ENCODE peak calls at places on chromosomes 13 and 19, in eight cellular contexts. K is transverse colon, R is suprapubic skin, X is upper lobe of left lung, V is stomach, M is K562, E is HepG2, D is SK-N-SH. H is an unnamed sample.
A peak's percentile ranks its signal among the peaks of the same experiment; 100 is the strongest.

GRCh38 chr13:77698211-77699058 is 948 bp downstream of the SLAIN1 start:
- DNase-seq in D (peak; percentile 72), V (peak; percentile 46), E (no peak), M (peak; percentile 1), X (peak; percentile 89), R (no peak), K (peak; percentile 44), H (peak; percentile 62)

GRCh38 chr13:51645154-51645650 is 60.9 kb downstream of the WDFY2 start:
- DNase-seq in V (no peak), R (no peak), D (no peak), E (no peak), M (no peak), K (no peak), X (no peak), H (no peak)

GRCh38 chr19:485583-486236 is 10.6 kb upstream of the MADCAM1 start:
- DNase-seq in E (peak; percentile 88), D (peak; percentile 12), K (no peak), X (peak; percentile 76), M (no peak), V (no peak), R (peak; percentile 90), H (peak; percentile 94)

GRCh38 chr19:10986301-10987127 is 25.7 kb downstream of the SMARCA4 start:
- DNase-seq in V (no peak), X (peak; percentile 67), R (no peak), D (no peak), M (no peak), E (no peak), K (no peak), H (no peak)

GRCh38 chr13:102777716-102778115 is 4.1 kb upstream of the TEX30 start:
- DNase-seq in M (no peak), E (no peak), V (no peak), K (no peak), D (no peak), X (no peak), R (no peak), H (no peak)

GRCh38 chr13:44810067-44810840 is 179.0 kb downstream of the NUFIP1 start:
- DNase-seq in E (no peak), X (no peak), D (peak; percentile 26), K (peak; percentile 46), V (peak; percentile 31), M (no peak), R (no peak), H (no peak)

GRCh38 chr19:43311256-43311655 is 41.9 kb upstream of the PSG9 start:
- DNase-seq in D (no peak), M (no peak), K (no peak), V (no peak), X (no peak), R (no peak), E (no peak), H (no peak)

GRCh38 chr19:2503521-2504109 is 27.7 kb downstream of the GADD45B start:
- DNase-seq in R (no peak), D (no peak), X (no peak), K (no peak), E (no peak), V (no peak), M (peak; percentile 50), H (no peak)

GRCh38 chr19:1780272-1780957 is 27.1 kb downstream of the ONECUT3 start:
- DNase-seq in X (no peak), K (no peak), E (peak; percentile 33), V (no peak), M (peak; percentile 53), D (peak; percentile 55), R (no peak), H (no peak)

GRCh38 chr19:52270266-52270885 is 989 bp downstream of the ZNF766 start:
- DNase-seq in K (peak; percentile 12), R (peak; percentile 67), D (peak; percentile 64), V (no peak), M (peak; percentile 9), E (no peak), X (no peak), H (no peak)

GRCh38 chr19:16001481-16002312 is 52.9 kb downstream of the OR10H4 start:
- DNase-seq in D (no peak), E (peak; percentile 33), K (peak; percentile 21), X (no peak), V (no peak), M (no peak), R (no peak), H (no peak)

GRCh38 chr19:35986664-35987570 is 8.1 kb upstream of the SDHAF1 start:
- DNase-seq in R (no peak), E (no peak), K (peak; percentile 57), X (peak; percentile 87), M (no peak), V (no peak), D (peak; percentile 90), H (no peak)

GRCh38 chr13:93547886-93548285 is 321.3 kb downstream of the GPC6 start:
- DNase-seq in V (no peak), M (no peak), X (no peak), E (no peak), R (no peak), K (no peak), D (no peak), H (no peak)

GRCh38 chr19:17579523-17580244 is 24.2 kb downstream of the COLGALT1 start:
- DNase-seq in K (peak; percentile 78), E (no peak), X (peak; percentile 88), V (no peak), R (no peak), M (peak; percentile 91), D (peak; percentile 92), H (no peak)

GRCh38 chr19:27794444-27795042 is 1418.4 kb downstream of the UQCRFS1 start:
- DNase-seq in D (no peak), E (peak; percentile 16), R (no peak), M (peak; percentile 24), V (no peak), K (no peak), X (peak; percentile 61), H (no peak)

GRCh38 chr19:29591670-29592069 is 14.4 kb upstream of the POP4 start:
- DNase-seq in E (no peak), V (no peak), X (no peak), D (no peak), R (no peak), K (no peak), M (no peak), H (no peak)

GRCh38 chr13:27977476-27978300 is 8.6 kb upstream of the CDX2 start:
- DNase-seq in V (no peak), D (no peak), M (no peak), R (no peak), E (no peak), X (no peak), K (no peak), H (no peak)

GRCh38 chr19:46639356-46640061 is 3.5 kb upstream of the GNG8 start:
- DNase-seq in X (peak; percentile 91), E (no peak), D (peak; percentile 94), M (peak; percentile 57), R (peak; percentile 78), K (peak; percentile 48), V (no peak), H (peak; percentile 92)

GRCh38 chr19:18764591-18765051 is 26.5 kb downstream of the COMP start:
- DNase-seq in V (no peak), D (no peak), R (no peak), M (no peak), K (no peak), E (no peak), X (no peak), H (no peak)

GRCh38 chr13:113777311-113778260 is 18.6 kb downstream of the TMEM255B start:
- DNase-seq in E (no peak), M (peak; percentile 34), R (no peak), V (no peak), D (no peak), K (no peak), X (no peak), H (no peak)

GRCh38 chr19:10270616-10271394 is at the start of gene ICAM1:
- DNase-seq in V (peak; percentile 72), M (peak; percentile 83), D (peak; percentile 52), X (peak; percentile 94), K (peak; percentile 88), R (peak; percentile 96), E (peak; percentile 83), H (peak; percentile 93)

DNA sequence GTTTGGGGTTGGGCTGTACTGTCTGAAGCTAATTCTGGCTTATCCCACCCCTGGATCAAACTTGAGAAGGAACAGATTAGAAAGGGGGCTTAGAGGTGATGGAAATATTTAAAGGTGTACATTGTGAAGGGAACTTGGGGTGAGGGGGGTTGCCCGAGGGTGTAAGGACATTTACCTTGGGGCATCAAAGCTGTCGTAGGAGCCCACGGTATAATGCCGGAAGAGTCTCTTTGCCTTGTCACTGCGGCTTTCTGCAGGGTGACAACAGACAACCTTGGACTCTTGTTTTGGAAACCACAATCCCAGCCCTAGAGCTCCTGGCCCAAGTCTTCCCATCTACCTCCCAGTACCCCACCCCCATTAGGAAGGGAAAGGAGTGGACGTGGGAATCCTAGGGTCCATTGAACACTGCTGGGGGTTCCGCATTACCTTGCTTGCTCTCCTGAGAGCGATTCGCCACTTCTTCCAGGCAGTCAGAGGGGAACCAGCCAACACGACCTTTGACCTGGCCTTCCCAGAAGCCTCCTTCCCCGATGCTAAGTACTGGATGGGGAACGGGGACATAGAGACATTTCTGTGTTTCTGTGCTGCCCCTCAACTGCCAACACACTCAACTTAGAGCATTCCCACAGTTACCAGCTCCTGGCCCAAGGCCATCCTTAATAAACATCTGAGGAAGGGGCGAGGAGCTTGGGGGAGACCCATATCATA is 22.0 kb downstream of the SHANK1 start:
- DNase-seq in E (no peak), R (no peak), K (no peak), M (no peak), V (no peak), X (no peak), D (no peak), H (no peak)
- H3K27me3 ChIP-seq in E (peaks cover 15% of the 10 kb centered on the region), R (peaks cover 93% of the 10 kb centered on the region), K (peaks cover 51% of the 10 kb centered on the region), M (peaks cover 20% of the 10 kb centered on the region), V (peaks cover 100% of the 10 kb centered on the region), X (peaks cover 12% of the 10 kb centered on the region), D (peaks cover 19% of the 10 kb centered on the region), H (peaks cover 79% of the 10 kb centered on the region)

GRCh38 chr13:24005711-24006281 is 108.5 kb upstream of the C1QTNF9B start:
- DNase-seq in R (no peak), E (no peak), D (no peak), X (no peak), V (no peak), K (no peak), M (no peak), H (no peak)
- TF ChIP-seq EP300 in R (no peak), E (no peak), D (no peak), X (no peak), V (no peak), K (no peak), M (no peak), H (no peak)

DNA sequence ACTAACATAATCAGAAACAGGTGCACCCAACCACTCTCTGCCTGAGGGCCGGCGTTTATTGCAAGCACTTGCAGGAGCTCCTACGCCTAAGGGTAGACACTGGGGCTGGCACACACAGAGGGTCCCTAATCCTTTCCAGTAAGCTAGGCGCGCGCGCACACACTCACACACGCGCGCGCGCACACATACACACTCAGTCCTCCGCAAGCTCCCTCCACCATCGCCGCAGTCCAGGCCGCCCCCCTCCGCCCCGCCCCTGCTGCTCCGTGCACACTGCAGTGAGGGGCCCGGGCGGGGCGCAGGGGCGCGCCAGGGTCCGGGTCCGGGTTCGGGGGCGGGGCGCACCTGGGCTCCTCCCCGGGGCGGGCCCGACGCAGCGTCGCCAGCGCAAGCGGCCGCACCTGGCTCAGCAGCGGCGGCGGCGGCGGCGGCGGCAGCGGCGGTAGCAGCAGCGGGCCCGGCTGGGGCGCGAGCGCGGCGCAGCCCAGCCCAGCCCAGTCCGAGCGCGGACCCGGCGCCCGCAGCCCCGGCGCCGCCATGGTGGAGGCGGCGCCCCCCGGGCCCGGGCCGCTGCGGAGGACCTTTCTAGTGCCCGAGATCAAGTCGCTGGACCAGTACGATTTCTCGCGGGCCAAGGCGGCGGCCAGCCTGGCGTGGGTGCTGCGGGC is at the start of gene CAMSAP3:
- DNase-seq in D (peak; percentile 90), E (peak; percentile 64), V (peak; percentile 66), K (peak; percentile 71), R (no peak), X (peak; percentile 93), M (peak; percentile 56), H (no peak)
- TF ChIP-seq POLR2AphosphoS5 in D (no peak), E (no peak), V (peak; percentile 29), K (no peak), R (no peak), X (no peak), M (no peak), H (no peak)

GRCh38 chr13:29501674-29502073 is 93.8 kb downstream of the SLC7A1 start:
- DNase-seq in X (no peak), E (no peak), V (no peak), M (no peak), D (no peak), R (no peak), K (no peak), H (no peak)
- H3K27me3 ChIP-seq in X (no peaks in the 10 kb centered on the region), E (peaks cover 49% of the 10 kb centered on the region), V (peaks cover 22% of the 10 kb centered on the region), M (peaks cover 2% of the 10 kb centered on the region), D (no peaks in the 10 kb centered on the region), R (peaks cover 20% of the 10 kb centered on the region), K (peaks cover 16% of the 10 kb centered on the region), H (no peaks in the 10 kb centered on the region)

H was measured in sigmoid colon.